ENCODE peak calls at places on chromosomes 13 and 19, in seven cellular contexts. D is CD14-positive monocyte, X is cardiac muscle cell, R is pancreas, S is tibial nerve, J is adrenal gland, Y is WTC11. B is an unnamed sample.

GRCh38 chr19:17026706-17027427 is at the start of gene CPAMD8:
- DNase-seq in D (no peak), X (peak; percentile 26), R (no peak), S (no peak), J (no peak), Y (peak; percentile 53), B (no peak)

GRCh38 chr13:94329754-94330551 is 149.5 kb downstream of the DCT start:
- DNase-seq in D (no peak), X (no peak), R (no peak), S (peak; percentile 68), J (peak; percentile 59), Y (no peak), B (peak; percentile 77)

GRCh38 chr13:111302045-111302722 is 18.3 kb upstream of the TEX29 start:
- DNase-seq in D (no peak), X (no peak), R (no peak), S (no peak), J (no peak), Y (no peak), B (no peak)

GRCh38 chr19:34512254-34512796 is 30.8 kb downstream of the WTIP start:
- DNase-seq in D (no peak), X (no peak), R (no peak), S (no peak), J (no peak), Y (no peak), B (no peak)

GRCh38 chr19:41324921-41325639 is 15.1 kb downstream of the CCDC97 start:
- DNase-seq in D (no peak), X (peak; percentile 65), R (peak; percentile 75), S (no peak), J (peak; percentile 87), Y (peak; percentile 73), B (no peak)

GRCh38 chr13:65653548-65654078 is 1576.5 kb downstream of the PCDH9 start:
- DNase-seq in D (no peak), X (no peak), R (no peak), S (no peak), J (no peak), Y (no peak), B (no peak)

GRCh38 chr19:27906081-27906480 is 1306.9 kb downstream of the UQCRFS1 start:
- DNase-seq in D (no peak), X (no peak), R (no peak), S (no peak), J (no peak), Y (no peak), B (no peak)

GRCh38 chr19:55820037-55820436 is 11.8 kb downstream of the NLRP11 start:
- DNase-seq in D (no peak), X (no peak), R (no peak), S (no peak), J (no peak), Y (no peak), B (no peak)

GRCh38 chr13:27039171-27039701 is 132.4 kb downstream of the USP12 start:
- DNase-seq in D (no peak), X (no peak), R (no peak), S (no peak), J (no peak), Y (no peak), B (no peak)

GRCh38 chr13:43783820-43784219 is 3.0 kb downstream of the ENOX1 start:
- DNase-seq in D (no peak), X (no peak), R (no peak), S (no peak), J (no peak), Y (no peak), B (no peak)

GRCh38 chr13:36850790-36851438 is 31.9 kb downstream of the RFXAP start:
- DNase-seq in D (no peak), X (peak; percentile 30), R (no peak), S (no peak), J (no peak), Y (peak; percentile 74), B (no peak)

GRCh38 chr19:16889883-16890460 is 1.2 kb downstream of the F2RL3 start:
- DNase-seq in D (no peak), X (no peak), R (no peak), S (no peak), J (no peak), Y (no peak), B (no peak)

GRCh38 chr13:98105929-98106336 is 37.0 kb upstream of the FARP1 start:
- DNase-seq in D (no peak), X (no peak), R (no peak), S (no peak), J (no peak), Y (no peak), B (no peak)

GRCh38 chr19:48123907-48124675 is 13.5 kb upstream of the PLA2G4C start:
- DNase-seq in D (no peak), X (no peak), R (no peak), S (no peak), J (no peak), Y (no peak), B (peak; percentile 38)

GRCh38 chr19:15448014-15448777 is 1.6 kb downstream of the WIZ start:
- DNase-seq in D (no peak), X (no peak), R (no peak), S (no peak), J (no peak), Y (no peak), B (no peak)

GRCh38 chr13:36430247-36431203 is 1.8 kb upstream of the CCNA1 start:
- DNase-seq in D (no peak), X (peak; percentile 15), R (no peak), S (no peak), J (peak; percentile 16), Y (peak; percentile 38), B (no peak)

GRCh38 chr19:46023311-46023779 is 492 bp upstream of the PGLYRP1 start:
- DNase-seq in D (no peak), X (no peak), R (no peak), S (no peak), J (no peak), Y (no peak), B (no peak)

GRCh38 chr19:46020819-46021125 is 2.1 kb downstream of the PGLYRP1 start:
- DNase-seq in D (no peak), X (no peak), R (no peak), S (no peak), J (no peak), Y (no peak), B (no peak)

GRCh38 chr19:46022431-46023310 is at the start of gene PGLYRP1:
- DNase-seq in D (no peak), X (no peak), R (no peak), S (no peak), J (no peak), Y (peak; percentile 47), B (no peak)

GRCh38 chr19:46022061-46022430 is 807 bp downstream of the PGLYRP1 start:
- DNase-seq in D (no peak), X (no peak), R (no peak), S (no peak), J (no peak), Y (no peak), B (no peak)

GRCh38 chr19:46021531-46022041 is 1.3 kb downstream of the PGLYRP1 start:
- DNase-seq in D (no peak), X (no peak), R (no peak), S (no peak), J (no peak), Y (peak; percentile 61), B (no peak)
- TF ChIP-seq CTCF in D (no peak), X (no peak), R (no peak), S (no peak), J (no peak), Y (no peak), B (no peak)

DNA sequence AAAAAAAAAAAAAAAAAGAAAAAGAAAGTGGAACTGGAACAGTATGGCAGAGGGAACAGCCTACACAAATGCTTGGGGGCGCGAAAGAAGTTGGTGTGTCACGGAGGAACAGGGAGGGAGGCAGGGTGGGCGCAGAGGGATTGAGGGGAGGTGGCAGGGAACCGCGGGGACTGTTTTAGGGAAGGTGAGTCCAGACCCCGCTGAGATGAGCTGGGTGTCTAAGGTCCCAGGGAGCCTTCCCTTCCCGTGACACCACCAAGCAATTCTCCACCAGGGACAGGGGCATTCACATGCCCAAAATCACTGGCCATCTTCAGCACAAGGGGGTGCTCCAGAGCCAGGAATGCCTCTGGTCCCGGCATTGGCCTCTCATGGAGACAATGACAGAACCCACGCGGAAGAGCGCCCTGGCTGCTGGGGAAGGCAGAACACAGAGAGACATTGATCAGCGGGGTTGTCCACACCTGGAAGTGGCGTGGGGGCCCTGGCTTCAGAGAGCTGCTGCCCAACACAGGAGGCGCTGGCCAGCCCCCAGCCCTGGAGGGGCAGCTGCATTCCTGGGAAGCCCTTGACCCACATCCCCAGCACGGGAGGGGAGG is 6.9 kb downstream of the PEAK3 start:
- DNase-seq in D (peak; percentile 72), X (peak; percentile 77), R (no peak), S (peak; percentile 61), J (peak; percentile 83), Y (peak; percentile 84), B (no peak)
- TF ChIP-seq CTCF in D (peak; percentile 64), X (peak; percentile 60), R (no peak), S (peak; percentile 40), J (peak; percentile 76), Y (peak; percentile 60), B (peak; percentile 68)

DNA sequence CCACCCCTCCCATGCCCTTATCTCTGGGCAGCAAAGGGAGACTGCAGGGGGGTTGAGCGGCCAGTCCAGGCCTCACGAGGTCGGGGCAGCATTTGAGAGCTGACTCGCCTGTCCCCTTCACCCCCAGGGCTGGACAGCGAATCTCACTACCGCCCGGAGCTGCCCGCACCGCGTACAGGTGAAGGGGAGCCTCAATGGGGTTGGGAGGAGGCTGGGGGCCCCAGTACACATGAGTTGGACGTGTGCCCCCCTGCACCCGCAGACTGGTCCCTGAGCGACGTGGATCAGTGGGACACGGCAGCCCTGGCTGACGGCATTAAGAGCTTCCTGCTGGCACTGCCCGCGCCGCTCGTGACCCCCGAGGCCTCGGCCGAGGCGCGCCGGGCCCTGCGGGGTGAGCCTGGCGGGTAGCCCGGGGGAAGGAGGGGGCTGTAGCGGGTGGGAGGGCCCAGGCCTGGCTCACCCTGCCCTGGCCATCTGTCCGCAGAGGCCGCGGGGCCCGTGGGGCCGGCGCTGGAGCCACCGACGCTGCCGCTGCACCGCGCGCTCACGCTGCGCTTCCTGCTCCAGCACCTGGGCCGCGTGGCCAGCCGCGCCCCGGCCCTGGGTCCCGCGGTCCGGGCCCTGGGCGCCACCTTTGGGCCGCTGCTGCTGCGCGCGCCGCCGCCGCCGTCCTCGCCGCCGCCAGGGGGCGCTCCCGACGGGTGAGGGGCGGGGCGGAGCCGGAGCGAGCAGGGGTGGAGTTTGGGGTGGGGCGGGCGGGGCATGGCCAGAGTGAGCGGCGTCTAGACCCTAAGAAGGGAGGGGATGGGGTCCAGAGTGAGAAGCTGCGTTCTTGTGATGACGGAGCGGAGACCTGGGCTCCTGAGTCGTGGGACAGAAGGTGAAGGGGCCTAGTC is 8.1 kb downstream of the PIK3R2 start:
- DNase-seq in D (peak; percentile 70), X (peak; percentile 80), R (peak; percentile 97), S (peak; percentile 51), J (peak; percentile 78), Y (peak; percentile 77), B (no peak)
- TF ChIP-seq CTCF in D (peak; percentile 72), X (peak; percentile 33), R (peak; percentile 32), S (peak; percentile 69), J (peak; percentile 83), Y (peak; percentile 64), B (peak; percentile 49)

DNA sequence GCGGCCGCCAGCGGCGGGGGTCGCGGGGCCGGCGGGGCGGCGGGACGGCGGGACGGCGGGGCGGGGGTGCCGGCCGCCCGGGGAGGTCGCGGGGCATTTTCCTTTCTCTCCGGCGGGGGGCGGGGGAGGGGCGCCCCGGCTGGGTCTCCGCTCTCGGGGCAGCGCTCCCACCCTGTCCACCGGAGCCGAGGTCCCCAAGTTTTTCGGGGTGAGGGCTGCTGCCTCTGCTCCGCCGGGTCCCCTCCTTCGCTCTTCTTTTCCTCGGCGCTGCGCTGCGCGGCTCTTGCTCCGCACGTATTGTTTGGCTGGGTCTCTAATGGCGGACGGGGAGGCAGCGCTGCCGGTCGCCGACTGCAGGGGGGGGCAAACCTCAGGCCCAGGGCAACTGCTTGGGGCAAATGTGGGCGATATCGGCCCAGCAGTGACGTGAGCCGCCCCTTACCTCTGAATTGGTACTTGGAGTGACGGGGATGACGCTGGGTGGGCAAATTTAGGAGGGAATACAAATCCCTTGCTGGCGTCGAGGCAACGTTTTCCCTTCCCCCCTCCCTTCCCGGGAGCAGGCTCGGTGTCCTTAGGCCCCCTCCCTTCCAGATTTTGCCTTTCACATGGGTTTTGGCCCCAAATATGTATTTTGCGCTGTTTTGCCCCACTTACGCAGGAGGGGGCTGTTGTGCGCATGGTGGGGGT is 759 bp downstream of the ZMYM2 start:
- DNase-seq in D (peak; percentile 63), X (peak; percentile 65), R (peak; percentile 79), S (peak; percentile 34), J (peak; percentile 60), Y (peak; percentile 65), B (no peak)
- TF ChIP-seq CTCF in D (no peak), X (no peak), R (no peak), S (no peak), J (peak; percentile 25), Y (no peak), B (peak; percentile 42)

B was measured in BJ.